ENCODE peak calls at places on chromosome 13, in eight cellular contexts. F is OCI-LY7, Z is omental fat pad, D is lower lobe of right lung, W is cardiac fibroblast, N is AG09319, J is dorsolateral prefrontal cortex, G is neural crest cell. B is an unnamed sample.

GRCh38 chr13:72431981-72432617 is 295.3 kb downstream of the MZT1 start:
- DNase-seq in F (no peak), Z (no peak), D (no peak), W (no peak), N (no peak), J (no peak), G (no peak), B (no peak)

GRCh38 chr13:44243198-44243852 is 130.3 kb upstream of the SERP2 start:
- DNase-seq in F (peak), Z (no peak), D (peak), W (peak), N (no peak), J (peak), G (peak), B (peak)

GRCh38 chr13:31545616-31546015 is 193.7 kb upstream of the RXFP2 start:
- DNase-seq in F (no peak), Z (no peak), D (no peak), W (peak), N (no peak), J (no peak), G (no peak), B (no peak)

GRCh38 chr13:43374621-43375020 is 351.2 kb downstream of the DNAJC15 start:
- DNase-seq in F (no peak), Z (no peak), D (no peak), W (peak), N (peak), J (no peak), G (no peak), B (no peak)

GRCh38 chr13:32408296-32408998 is 19.5 kb downstream of the N4BP2L1 start:
- DNase-seq in F (no peak), Z (no peak), D (no peak), W (no peak), N (no peak), J (no peak), G (no peak), B (no peak)

GRCh38 chr13:79194272-79194671 is 211.8 kb downstream of the RBM26 start:
- DNase-seq in F (peak), Z (no peak), D (no peak), W (no peak), N (no peak), J (no peak), G (no peak), B (no peak)

GRCh38 chr13:25732146-25732865 is 319.5 kb downstream of the SHISA2 start:
- DNase-seq in F (no peak), Z (no peak), D (no peak), W (peak), N (no peak), J (no peak), G (no peak), B (peak)

GRCh38 chr13:114203536-114203935 is 24.5 kb downstream of the CFAP97D2 start:
- DNase-seq in F (no peak), Z (no peak), D (no peak), W (no peak), N (no peak), J (no peak), G (no peak), B (peak)

GRCh38 chr13:98384739-98385138 is 192.2 kb downstream of the STK24 start:
- DNase-seq in F (no peak), Z (no peak), D (no peak), W (peak), N (no peak), J (no peak), G (no peak), B (peak)

GRCh38 chr13:90732049-90732448 is 615.4 kb upstream of the MIR17HG start:
- DNase-seq in F (no peak), Z (no peak), D (no peak), W (no peak), N (no peak), J (no peak), G (no peak), B (peak)

GRCh38 chr13:60162096-60162495 is 1.6 kb downstream of the DIAPH3 start:
- DNase-seq in F (no peak), Z (no peak), D (no peak), W (no peak), N (no peak), J (no peak), G (no peak), B (peak)

GRCh38 chr13:94556646-94557045 is 39.3 kb downstream of the TGDS start:
- DNase-seq in F (no peak), Z (no peak), D (no peak), W (no peak), N (no peak), J (no peak), G (no peak), B (no peak)

GRCh38 chr13:61648546-61648945 is 232.9 kb upstream of the PCDH20 start:
- DNase-seq in F (no peak), Z (no peak), D (no peak), W (no peak), N (no peak), J (no peak), G (no peak), B (no peak)

GRCh38 chr13:96090240-96091101 is 564 bp downstream of the HS6ST3 start:
- DNase-seq in F (no peak), Z (no peak), D (no peak), W (peak), N (no peak), J (no peak), G (peak), B (peak)

GRCh38 chr13:44350775-44351504 is 22.7 kb upstream of the SERP2 start:
- DNase-seq in F (no peak), Z (no peak), D (no peak), W (no peak), N (no peak), J (no peak), G (no peak), B (peak)

GRCh38 chr13:22110368-22110767 is 439.5 kb downstream of the FGF9 start:
- DNase-seq in F (no peak), Z (no peak), D (no peak), W (no peak), N (no peak), J (no peak), G (no peak), B (no peak)

GRCh38 chr13:98276486-98276885 is 99.4 kb upstream of the RNF113B start:
- DNase-seq in F (no peak), Z (no peak), D (no peak), W (no peak), N (no peak), J (no peak), G (no peak), B (no peak)

GRCh38 chr13:100597253-100597652 is 8.7 kb upstream of the GGACT start:
- DNase-seq in F (no peak), Z (no peak), D (no peak), W (peak), N (no peak), J (no peak), G (no peak), B (no peak)

GRCh38 chr13:33129886-33130285 is 113.7 kb downstream of the KL start:
- DNase-seq in F (no peak), Z (no peak), D (no peak), W (no peak), N (no peak), J (no peak), G (no peak), B (no peak)

GRCh38 chr13:111423168-111423785 is 102.8 kb downstream of the TEX29 start:
- DNase-seq in F (no peak), Z (no peak), D (no peak), W (no peak), N (no peak), J (no peak), G (no peak), B (no peak)

GRCh38 chr13:30529085-30529815 is 63.5 kb upstream of the HMGB1 start:
- DNase-seq in F (no peak), Z (no peak), D (no peak), W (peak), N (no peak), J (no peak), G (no peak), B (no peak)

GRCh38 chr13:96984061-96984508 is 10.2 kb downstream of the OXGR1 start:
- DNase-seq in F (no peak), Z (no peak), D (peak), W (peak), N (no peak), J (no peak), G (no peak), B (peak)

GRCh38 chr13:38349386-38350113 is at the start of gene UFM1:
- DNase-seq in F (peak), Z (peak), D (peak), W (peak), N (peak), J (peak), G (peak), B (peak)
- TF ChIP-seq CTCF in F (no peak), Z (no peak), D (no peak), W (no peak), N (no peak), J (no peak), G (no peak), B (no peak)

DNA sequence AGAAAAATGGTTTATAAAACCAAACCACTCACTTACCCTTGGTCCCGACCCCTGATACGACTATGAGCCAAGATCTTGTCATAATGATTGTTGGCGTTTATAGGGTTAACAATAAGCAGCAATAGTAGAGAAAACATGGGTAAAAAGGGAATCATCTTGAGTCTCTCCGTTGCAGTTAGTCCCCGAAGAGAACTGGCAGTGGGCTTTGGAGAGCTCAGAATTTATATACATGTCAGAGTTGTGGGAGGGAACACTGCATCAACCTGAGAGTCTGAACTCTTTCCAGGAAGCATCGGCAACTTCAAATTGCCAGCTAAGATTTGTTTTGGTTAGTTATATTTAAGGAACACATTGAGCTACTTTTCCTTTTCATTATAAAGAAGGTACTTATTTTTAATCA is at the start of gene POSTN:
- DNase-seq in F (no peak), Z (no peak), D (no peak), W (peak), N (no peak), J (no peak), G (no peak), B (no peak)
- TF ChIP-seq CTCF in F (no peak), Z (no peak), D (no peak), W (no peak), N (no peak), J (no peak), G (no peak), B (no peak)

GRCh38 chr13:81540777-81541176 is 1199.9 kb upstream of the SPRY2 start:
- DNase-seq in F (no peak), Z (no peak), D (no peak), W (peak), N (no peak), J (no peak), G (no peak), B (peak)
- TF ChIP-seq CTCF in F (peak), Z (no peak), D (peak), W (peak), N (no peak), J (peak), G (peak), B (peak)

GRCh38 chr13:104648291-104648690 is 1582.1 kb upstream of the SLC10A2 start:
- DNase-seq in F (no peak), Z (no peak), D (no peak), W (no peak), N (no peak), J (no peak), G (no peak), B (peak)
- TF ChIP-seq CTCF in F (no peak), Z (no peak), D (no peak), W (no peak), N (no peak), J (no peak), G (no peak), B (no peak)

DNA sequence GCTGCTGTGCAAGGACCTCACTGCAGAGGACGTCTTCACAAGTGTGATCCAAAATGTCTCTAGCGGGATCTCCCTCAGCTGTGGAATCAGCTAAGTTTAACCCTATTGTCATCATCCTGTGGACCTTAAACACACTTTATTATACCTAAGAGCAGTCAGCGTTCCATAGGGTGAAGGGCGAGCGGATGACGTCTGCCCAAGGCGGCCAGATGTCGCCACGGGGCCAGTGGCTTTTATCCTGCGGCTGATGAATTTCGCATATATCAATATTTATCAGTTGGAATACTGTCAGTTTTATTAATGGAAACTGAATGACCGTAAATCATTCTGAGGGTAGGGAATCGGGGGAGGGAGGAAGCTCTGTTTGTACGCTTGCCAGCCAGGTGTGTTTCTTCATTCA is 59.2 kb downstream of the GSX1 start:
- DNase-seq in F (no peak), Z (no peak), D (no peak), W (no peak), N (no peak), J (no peak), G (no peak), B (no peak)
- TF ChIP-seq CTCF in F (no peak), Z (no peak), D (no peak), W (no peak), N (no peak), J (no peak), G (no peak), B (no peak)

GRCh38 chr13:103140001-103140671 is 73.9 kb upstream of the SLC10A2 start:
- DNase-seq in F (peak), Z (no peak), D (no peak), W (peak), N (no peak), J (no peak), G (no peak), B (peak)
- TF ChIP-seq CTCF in F (peak), Z (no peak), D (no peak), W (peak), N (no peak), J (peak), G (peak), B (peak)

GRCh38 chr13:64819081-64819480 is 2411.1 kb downstream of the PCDH9 start:
- DNase-seq in F (no peak), Z (no peak), D (no peak), W (peak), N (no peak), J (no peak), G (no peak), B (peak)
- TF ChIP-seq CTCF in F (peak), Z (no peak), D (no peak), W (no peak), N (no peak), J (no peak), G (no peak), B (no peak)

GRCh38 chr13:113002206-113002821 is 33.3 kb downstream of the MCF2L start:
- DNase-seq in F (no peak), Z (no peak), D (no peak), W (no peak), N (no peak), J (no peak), G (peak), B (no peak)
- TF ChIP-seq CTCF in F (no peak), Z (no peak), D (peak), W (no peak), N (peak), J (peak), G (peak), B (no peak)

DNA sequence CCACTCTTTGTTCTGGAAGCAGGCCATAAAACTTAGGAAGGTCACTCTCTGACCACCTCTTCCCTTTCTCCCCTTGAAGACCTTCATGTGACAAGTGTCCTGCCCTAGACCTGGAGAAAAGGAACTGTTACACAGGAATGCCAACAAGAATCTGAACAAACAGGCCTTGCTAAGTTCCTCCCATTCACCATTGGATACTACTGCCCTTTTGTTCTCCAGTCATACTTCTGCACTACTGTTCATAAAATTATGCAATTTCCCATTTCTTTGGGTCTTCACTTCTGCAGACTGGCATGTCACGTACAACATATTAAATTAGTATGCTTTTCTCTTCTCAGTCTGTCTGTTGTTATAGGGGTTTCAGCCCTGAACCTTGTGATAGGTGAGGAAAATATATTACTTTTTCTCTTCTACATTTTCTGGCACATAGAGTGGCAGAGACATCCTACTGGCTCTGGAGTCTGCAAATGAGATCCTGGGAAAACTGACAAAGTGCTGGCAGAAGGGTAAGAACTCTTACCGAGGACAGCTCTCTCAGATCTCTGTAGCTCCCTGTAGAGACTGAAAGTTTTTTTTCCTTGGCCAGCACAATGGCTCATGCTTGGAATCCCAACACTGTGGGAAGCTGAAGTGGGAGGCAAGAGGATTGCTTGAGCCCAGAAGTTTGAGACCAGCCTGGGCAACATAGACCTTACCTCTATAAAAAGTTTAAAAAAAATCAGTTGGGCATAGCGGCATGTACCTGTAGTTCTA is 87.6 kb upstream of the SPRY2 start:
- DNase-seq in F (no peak), Z (no peak), D (no peak), W (no peak), N (no peak), J (no peak), G (no peak), B (no peak)
- TF ChIP-seq CTCF in F (no peak), Z (no peak), D (no peak), W (no peak), N (no peak), J (no peak), G (no peak), B (no peak)

GRCh38 chr13:52665325-52665724 is 12.7 kb downstream of the SUGT1 start:
- DNase-seq in F (peak), Z (no peak), D (no peak), W (peak), N (no peak), J (no peak), G (no peak), B (peak)
- TF ChIP-seq CTCF in F (peak), Z (no peak), D (peak), W (peak), N (peak), J (no peak), G (peak), B (peak)